ENCODE peak calls at places on chromosomes 7 and 10, in eight cellular contexts. W is right lobe of liver, Q is prostate gland, X is K562, T is IMR-90, G is transverse colon, Z is heart left ventricle, R is ovary. A is an unnamed sample.

GRCh38 chr7:18520450-18521235 is 25.1 kb downstream of the HDAC9 start:
- DNase-seq in W (no peak), Q (no peak), X (no peak), T (peak), G (no peak), Z (no peak), R (no peak), A (no peak)

GRCh38 chr7:29723599-29723998 is 82.7 kb upstream of the WIPF3 start:
- DNase-seq in W (no peak), Q (no peak), X (peak), T (peak), G (no peak), Z (no peak), R (peak), A (no peak)

GRCh38 chr7:43501881-43502280 is 81.0 kb upstream of the STK17A start:
- DNase-seq in W (no peak), Q (no peak), X (no peak), T (peak), G (no peak), Z (no peak), R (no peak), A (no peak)

GRCh38 chr10:129446182-129446581 is 20.9 kb upstream of the MGMT start:
- DNase-seq in W (no peak), Q (no peak), X (no peak), T (no peak), G (no peak), Z (no peak), R (no peak), A (no peak)

GRCh38 chr7:149109969-149110368 is 16.2 kb downstream of the ZNF425 start:
- DNase-seq in W (no peak), Q (no peak), X (no peak), T (no peak), G (no peak), Z (no peak), R (no peak), A (no peak)

GRCh38 chr10:109875828-109876821 is 47.2 kb downstream of the XPNPEP1 start:
- DNase-seq in W (no peak), Q (no peak), X (no peak), T (no peak), G (no peak), Z (no peak), R (no peak), A (peak)

GRCh38 chr7:137343483-137343841 is at the start of gene PTN:
- DNase-seq in W (peak), Q (peak), X (no peak), T (peak), G (peak), Z (peak), R (peak), A (peak)

GRCh38 chr7:142185069-142185468 is 72.8 kb downstream of the PRSS58 start:
- DNase-seq in W (no peak), Q (no peak), X (no peak), T (no peak), G (no peak), Z (no peak), R (no peak), A (no peak)

GRCh38 chr7:66296555-66296954 is 91.4 kb downstream of the TPST1 start:
- DNase-seq in W (no peak), Q (no peak), X (no peak), T (peak), G (no peak), Z (no peak), R (no peak), A (no peak)

GRCh38 chr10:102119417-102120141 is 589 bp downstream of the LDB1 start:
- DNase-seq in W (peak), Q (peak), X (peak), T (peak), G (peak), Z (no peak), R (peak), A (no peak)

GRCh38 chr7:22430457-22430856 is 69.5 kb downstream of the STEAP1B start:
- DNase-seq in W (no peak), Q (no peak), X (no peak), T (peak), G (no peak), Z (no peak), R (no peak), A (no peak)

GRCh38 chr10:92740762-92741161 is 51.0 kb downstream of the HHEX start:
- DNase-seq in W (no peak), Q (no peak), X (no peak), T (peak), G (no peak), Z (no peak), R (no peak), A (no peak)

GRCh38 chr10:102583435-102584417 is 60.6 kb upstream of the TRIM8 start:
- DNase-seq in W (peak), Q (peak), X (peak), T (peak), G (peak), Z (peak), R (peak), A (peak)

GRCh38 chr7:44368455-44368854 is 43.1 kb upstream of the CAMK2B start:
- DNase-seq in W (no peak), Q (no peak), X (no peak), T (no peak), G (no peak), Z (no peak), R (no peak), A (no peak)

GRCh38 chr7:34184466-34184865 is 279.1 kb downstream of the BMPER start:
- DNase-seq in W (no peak), Q (no peak), X (no peak), T (peak), G (no peak), Z (no peak), R (no peak), A (no peak)

GRCh38 chr7:91311844-91312243 is 47.6 kb downstream of the FZD1 start:
- DNase-seq in W (no peak), Q (no peak), X (no peak), T (no peak), G (no peak), Z (no peak), R (no peak), A (no peak)

GRCh38 chr10:13631594-13631993 is 44.8 kb downstream of the PRPF18 start:
- DNase-seq in W (no peak), Q (no peak), X (no peak), T (no peak), G (no peak), Z (no peak), R (no peak), A (no peak)

GRCh38 chr7:108454674-108455523 is 1.3 kb downstream of the NRCAM start:
- DNase-seq in W (no peak), Q (no peak), X (no peak), T (no peak), G (no peak), Z (peak), R (no peak), A (peak)

GRCh38 chr7:110677405-110677804 is 413.5 kb upstream of the LRRN3 start:
- DNase-seq in W (no peak), Q (peak), X (no peak), T (peak), G (no peak), Z (no peak), R (no peak), A (no peak)

GRCh38 chr10:49798275-49798674 is 36.2 kb upstream of the OGDHL start:
- DNase-seq in W (no peak), Q (no peak), X (no peak), T (no peak), G (no peak), Z (no peak), R (no peak), A (no peak)

GRCh38 chr7:15130666-15131541 is 228.4 kb upstream of the DGKB start:
- DNase-seq in W (no peak), Q (no peak), X (no peak), T (peak), G (no peak), Z (no peak), R (no peak), A (no peak)

GRCh38 chr7:4931932-4932331 is 27.1 kb downstream of the MMD2 start:
- DNase-seq in W (no peak), Q (no peak), X (no peak), T (no peak), G (peak), Z (no peak), R (no peak), A (no peak)

GRCh38 chr7:1555813-1556540 is at the start of gene TMEM184A:
- DNase-seq in W (peak), Q (peak), X (no peak), T (no peak), G (peak), Z (peak), R (no peak), A (peak)

GRCh38 chr7:18337425-18337824 is 158.1 kb upstream of the HDAC9 start:
- DNase-seq in W (no peak), Q (no peak), X (no peak), T (no peak), G (no peak), Z (no peak), R (no peak), A (no peak)

GRCh38 chr7:118803-119376 is 73.5 kb upstream of the FAM20C start:
- DNase-seq in W (no peak), Q (no peak), X (no peak), T (no peak), G (no peak), Z (no peak), R (no peak), A (no peak)

GRCh38 chr10:88278912-88279311 is 304.2 kb downstream of the RNLS start:
- DNase-seq in W (no peak), Q (no peak), X (no peak), T (no peak), G (no peak), Z (no peak), R (no peak), A (peak)

GRCh38 chr7:131109757-131110293 is 217.9 kb upstream of the MKLN1 start:
- DNase-seq in W (peak), Q (peak), X (peak), T (peak), G (peak), Z (peak), R (peak), A (peak)

GRCh38 chr10:76185476-76186255 is 754.2 kb downstream of the LRMDA start:
- DNase-seq in W (no peak), Q (no peak), X (no peak), T (no peak), G (no peak), Z (no peak), R (no peak), A (no peak)

GRCh38 chr7:72336382-72336886 is 75.7 kb downstream of the CALN1 start:
- DNase-seq in W (no peak), Q (no peak), X (no peak), T (no peak), G (no peak), Z (no peak), R (no peak), A (peak)

DNA sequence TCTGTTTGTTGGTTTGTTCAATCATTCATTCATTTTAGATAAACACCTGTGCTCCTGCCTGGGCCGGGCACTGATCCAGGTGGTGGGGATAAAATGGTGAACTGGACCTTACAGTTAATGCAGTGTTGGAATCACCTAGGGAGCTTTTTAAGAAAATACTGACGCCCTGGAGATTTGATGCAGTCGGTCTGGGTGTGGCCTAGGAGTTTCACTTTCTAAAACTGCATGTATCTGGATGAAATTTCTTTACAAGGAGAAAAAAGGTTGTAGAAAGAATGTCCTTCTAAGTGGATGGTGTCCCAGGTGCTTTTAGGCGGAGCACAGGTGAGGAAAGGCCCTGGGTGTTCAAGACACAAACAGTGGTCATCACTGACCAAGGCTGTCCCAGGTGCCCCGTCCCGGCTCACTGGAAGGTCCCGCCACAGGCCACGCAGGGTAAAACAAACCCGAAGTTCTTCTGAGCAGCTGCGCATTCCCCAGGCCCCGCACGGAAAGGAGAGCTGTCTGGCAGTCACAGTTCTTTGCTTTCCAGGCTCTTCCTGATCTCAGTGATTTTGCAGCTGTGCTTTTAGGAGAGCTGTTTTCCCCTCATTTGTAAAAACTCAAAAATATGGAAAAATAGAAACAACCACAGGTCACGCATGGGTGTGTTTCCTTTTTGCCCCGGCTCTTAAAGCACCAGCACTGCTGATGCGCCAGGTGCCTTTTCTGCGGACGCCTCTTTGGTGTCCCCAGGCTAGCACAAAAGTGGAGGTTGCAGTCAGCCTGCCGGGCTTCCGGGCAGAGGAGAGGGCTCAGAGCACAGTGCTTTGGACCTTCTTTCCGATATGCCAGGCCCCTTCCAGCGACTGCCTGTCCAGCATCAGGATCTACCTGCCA is 161.9 kb downstream of the GRK5 start:
- DNase-seq in W (no peak), Q (no peak), X (no peak), T (no peak), G (peak), Z (no peak), R (peak), A (no peak)
- TF ChIP-seq POLR2A in W (no peak), Q (no peak), X (no peak), T (no peak), G (no peak), Z (no peak), R (no peak), A (no peak)

DNA sequence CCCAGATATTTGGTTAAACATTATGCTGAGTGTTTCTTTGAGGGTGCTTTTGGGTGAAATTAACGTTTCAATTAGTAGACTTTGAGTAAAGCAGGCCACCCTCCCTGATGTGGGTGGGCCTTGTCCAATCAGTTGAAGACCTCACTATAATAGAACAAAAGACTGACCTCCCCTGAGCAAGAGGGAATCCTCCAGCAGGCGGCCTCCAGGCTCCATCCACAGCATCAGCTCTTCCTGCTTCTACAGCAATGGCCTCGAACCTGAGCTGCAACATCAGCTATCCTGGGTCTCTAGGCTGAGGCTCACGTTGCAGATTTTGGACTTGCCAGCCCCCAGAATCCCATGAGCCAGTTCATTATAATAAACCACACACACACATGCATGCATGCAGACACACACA is 104.2 kb downstream of the PFKFB3 start:
- DNase-seq in W (no peak), Q (no peak), X (no peak), T (no peak), G (no peak), Z (no peak), R (no peak), A (no peak)
- H3K4me3 ChIP-seq in W (no peak), Q (no peak), X (no peak), T (no peak), G (no peak), Z (no peak), R (no peak), A (no peak)

DNA sequence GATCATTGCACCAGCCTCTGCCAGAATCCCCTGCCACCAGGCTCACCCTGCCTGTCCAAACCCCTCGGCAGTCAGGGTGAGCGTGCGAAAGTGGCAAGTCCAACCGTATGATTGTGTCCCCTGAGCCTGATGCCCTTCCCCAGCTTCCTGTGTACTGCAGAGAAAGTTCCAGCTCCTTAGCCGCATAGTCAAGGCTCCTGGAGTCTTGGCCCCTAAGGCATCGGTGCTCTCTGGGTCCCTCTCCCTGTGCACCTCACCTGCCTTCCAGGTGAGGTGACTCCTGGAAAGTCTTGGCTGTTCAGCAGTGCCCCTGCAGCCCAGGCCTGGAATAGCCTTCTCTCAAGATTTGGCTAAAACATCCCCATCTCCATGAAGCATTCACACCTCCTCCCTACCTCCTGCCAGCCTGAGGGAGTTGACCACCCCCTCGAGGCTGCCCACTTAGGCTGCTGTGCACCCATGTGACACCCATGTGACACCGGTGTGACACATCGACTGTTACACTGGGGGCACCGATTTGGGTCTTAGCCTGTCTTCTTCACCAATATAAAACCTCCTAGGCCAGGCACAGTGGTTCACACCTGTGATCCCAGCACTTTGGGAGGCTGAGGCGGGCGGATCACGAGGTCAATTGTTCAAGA is 56.2 kb upstream of the ELN start:
- DNase-seq in W (no peak), Q (no peak), X (no peak), T (no peak), G (no peak), Z (no peak), R (no peak), A (no peak)
- TF ChIP-seq POLR2A in W (no peak), Q (no peak), X (no peak), T (no peak), G (no peak), Z (no peak), R (no peak), A (no peak)

DNA sequence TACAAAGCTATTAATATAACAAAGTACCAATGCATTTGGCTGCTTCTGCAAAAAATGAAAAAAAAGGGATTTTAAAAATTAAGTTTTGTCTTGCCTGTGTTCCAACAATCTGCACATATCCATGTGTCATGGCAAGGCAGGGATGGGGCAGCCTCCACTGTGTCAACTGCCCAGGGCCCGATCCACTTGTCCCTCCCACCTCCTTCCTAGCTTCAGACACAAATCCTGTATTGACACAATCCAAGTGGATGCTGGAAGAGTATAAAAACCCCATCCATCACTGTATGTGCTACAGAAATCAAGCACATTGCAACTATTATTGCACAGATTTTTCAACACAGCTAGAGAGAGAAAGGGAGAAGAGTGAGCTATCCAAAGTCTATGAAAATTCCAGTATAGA is 106.5 kb downstream of the ELMO1 start:
- DNase-seq in W (no peak), Q (no peak), X (no peak), T (no peak), G (no peak), Z (no peak), R (no peak), A (no peak)
- H3K4me3 ChIP-seq in W (no peak), Q (no peak), X (peak), T (no peak), G (no peak), Z (no peak), R (no peak), A (peak)

GRCh38 chr7:55004579-55004978 is 14.2 kb upstream of the EGFR start:
- DNase-seq in W (no peak), Q (no peak), X (no peak), T (no peak), G (no peak), Z (no peak), R (no peak), A (no peak)

GRCh38 chr7:55006499-55006898 is 12.3 kb upstream of the EGFR start:
- DNase-seq in W (no peak), Q (no peak), X (no peak), T (no peak), G (no peak), Z (no peak), R (no peak), A (no peak)

GRCh38 chr7:55005241-55005836 is 13.5 kb upstream of the EGFR start:
- DNase-seq in W (no peak), Q (no peak), X (no peak), T (no peak), G (no peak), Z (no peak), R (no peak), A (peak)
- TF ChIP-seq POLR2A in W (no peak), Q (no peak), X (no peak), T (no peak), G (no peak), Z (no peak), R (no peak), A (no peak)

GRCh38 chr10:3069876-3070275 is 2.5 kb downstream of the PFKP start:
- DNase-seq in W (no peak), Q (no peak), X (no peak), T (no peak), G (no peak), Z (no peak), R (no peak), A (no peak)
- H3K4me3 ChIP-seq in W (no peak), Q (no peak), X (peak), T (peak), G (no peak), Z (no peak), R (no peak), A (no peak)

DNA sequence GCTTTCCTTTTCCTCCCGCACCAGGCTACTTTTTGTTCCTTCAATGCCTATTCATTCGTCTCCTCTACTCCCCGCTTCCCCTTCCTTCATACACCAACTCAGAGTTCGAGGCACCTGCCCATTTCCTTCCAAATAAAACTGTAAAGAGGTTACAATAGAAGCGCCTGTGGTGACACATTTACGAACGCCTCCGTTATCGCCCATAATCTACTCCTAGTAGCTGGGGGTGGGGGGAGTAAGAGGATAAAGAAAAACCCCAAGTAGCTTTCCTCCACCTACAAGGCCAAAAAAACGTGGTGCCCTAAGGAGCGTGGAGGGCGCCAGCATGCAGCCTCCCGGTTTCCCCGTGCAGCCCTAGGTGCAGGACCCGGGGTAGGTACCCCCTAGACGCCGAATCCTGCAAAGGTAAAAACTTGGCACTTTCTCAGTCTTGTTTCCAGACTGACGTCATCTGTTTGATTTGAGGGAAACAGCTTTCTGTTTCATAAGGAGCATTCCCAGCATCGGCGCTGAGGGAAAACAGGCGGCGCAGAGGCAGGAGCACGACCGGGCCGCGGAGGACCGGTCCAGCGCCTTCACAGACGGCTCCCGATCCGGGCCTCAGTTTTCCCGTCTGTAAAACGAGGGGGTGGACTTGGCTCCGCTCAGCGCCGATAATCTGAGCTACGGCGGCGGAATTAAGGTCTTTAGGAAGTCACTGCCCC is 922 bp downstream of the PPA1 start:
- DNase-seq in W (peak), Q (peak), X (peak), T (peak), G (peak), Z (no peak), R (peak), A (peak)
- TF ChIP-seq POLR2A in W (peak), Q (peak), X (no peak), T (peak), G (peak), Z (peak), R (peak), A (peak)

DNA sequence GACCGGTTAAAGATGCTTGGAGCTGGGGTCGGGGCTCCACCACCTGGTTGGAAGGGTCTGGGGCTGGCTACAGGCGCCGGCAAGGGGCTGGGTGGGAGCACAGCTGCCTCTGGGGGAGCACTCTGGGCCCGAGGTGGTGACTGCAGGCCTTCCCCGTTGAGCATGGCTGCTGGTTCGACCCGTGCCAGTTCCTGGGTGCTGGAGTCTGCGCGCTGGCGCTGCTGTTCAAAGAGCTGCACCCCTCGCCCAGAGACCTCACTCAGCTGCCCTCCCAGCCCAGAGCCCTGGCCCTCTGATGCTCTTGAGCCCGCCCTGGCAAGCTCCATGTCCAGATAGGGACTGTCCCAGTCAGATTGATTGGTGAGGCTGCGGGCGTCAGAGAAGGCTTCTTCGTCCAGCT is 7.0 kb upstream of the MYOZ1 start:
- DNase-seq in W (no peak), Q (no peak), X (no peak), T (no peak), G (no peak), Z (peak), R (peak), A (peak)
- H3K4me3 ChIP-seq in W (peak), Q (peak), X (no peak), T (no peak), G (peak), Z (peak), R (peak), A (peak)

A was measured in upper lobe of left lung.